ENCODE peak calls at places on chromosomes 12 and 14, in seven cellular contexts. A is pancreas, K is adrenal gland, B is upper lobe of right lung, U is heart right ventricle, X is GM23248, W is thoracic aorta. E is an unnamed sample.

GRCh38 chr14:54086780-54087179 is 130.2 kb upstream of the BMP4 start:
- DNase-seq in A (no peak), K (no peak), B (no peak), U (no peak), X (no peak), W (no peak), E (no peak)

GRCh38 chr12:22103418-22103817 is 57.4 kb downstream of the CMAS start:
- DNase-seq in A (no peak), K (no peak), B (no peak), U (no peak), X (no peak), W (no peak), E (no peak)

GRCh38 chr14:81449114-81449513 is 49.0 kb upstream of the STON2 start:
- DNase-seq in A (no peak), K (no peak), B (no peak), U (no peak), X (no peak), W (no peak), E (no peak)

GRCh38 chr12:100741084-100741711 is 53.4 kb upstream of the ANO4 start:
- DNase-seq in A (no peak), K (no peak), B (no peak), U (no peak), X (peak; percentile 56), W (no peak), E (no peak)

GRCh38 chr12:68162374-68162773 is 2.8 kb upstream of the IFNG start:
- DNase-seq in A (no peak), K (no peak), B (no peak), U (no peak), X (no peak), W (no peak), E (no peak)

GRCh38 chr14:85426068-85426935 is 103.6 kb upstream of the FLRT2 start:
- DNase-seq in A (no peak), K (no peak), B (no peak), U (no peak), X (no peak), W (no peak), E (no peak)

GRCh38 chr14:93729993-93730392 is 58.3 kb downstream of the PRIMA1 start:
- DNase-seq in A (no peak), K (no peak), B (no peak), U (no peak), X (no peak), W (no peak), E (no peak)

GRCh38 chr12:62351326-62351725 is 91.1 kb downstream of the USP15 start:
- DNase-seq in A (no peak), K (no peak), B (no peak), U (no peak), X (no peak), W (no peak), E (no peak)

GRCh38 chr12:12883369-12884001 is 7.9 kb upstream of the GPRC5A start:
- DNase-seq in A (no peak), K (no peak), B (no peak), U (no peak), X (peak; percentile 35), W (no peak), E (no peak)

GRCh38 chr14:84792722-84793410 is 737.1 kb upstream of the FLRT2 start:
- DNase-seq in A (no peak), K (no peak), B (no peak), U (no peak), X (no peak), W (no peak), E (no peak)

GRCh38 chr14:65348137-65348536 is 64.4 kb upstream of the FUT8 start:
- DNase-seq in A (no peak), K (no peak), B (peak; percentile 68), U (no peak), X (no peak), W (no peak), E (no peak)

GRCh38 chr14:23532658-23533057 is 18.9 kb downstream of the ZFHX2 start:
- DNase-seq in A (no peak), K (no peak), B (no peak), U (no peak), X (no peak), W (no peak), E (no peak)

GRCh38 chr12:71124833-71125460 is 32.9 kb downstream of the TSPAN8 start:
- DNase-seq in A (no peak), K (no peak), B (no peak), U (no peak), X (no peak), W (no peak), E (no peak)

GRCh38 chr12:104138747-104139186 is 757 bp upstream of the NFYB start:
- DNase-seq in A (peak; percentile 32), K (no peak), B (no peak), U (no peak), X (peak; percentile 41), W (no peak), E (peak; percentile 3)

GRCh38 chr12:28191018-28191595 is 851 bp downstream of the CCDC91 start:
- DNase-seq in A (no peak), K (no peak), B (no peak), U (peak; percentile 9), X (peak; percentile 86), W (peak; percentile 25), E (peak; percentile 60)

GRCh38 chr12:104285740-104286537 is 17.6 kb upstream of the EID3 start:
- DNase-seq in A (no peak), K (no peak), B (peak; percentile 72), U (no peak), X (no peak), W (no peak), E (no peak)

GRCh38 chr14:20476795-20477194 is 7.6 kb downstream of the PNP start:
- DNase-seq in A (no peak), K (no peak), B (no peak), U (no peak), X (no peak), W (no peak), E (no peak)

GRCh38 chr12:16329594-16329993 is 17.9 kb upstream of the MGST1 start:
- DNase-seq in A (no peak), K (no peak), B (no peak), U (no peak), X (no peak), W (no peak), E (no peak)

GRCh38 chr12:109998241-109998903 is 858 bp upstream of the ANKRD13A start:
- DNase-seq in A (no peak), K (no peak), B (no peak), U (no peak), X (peak; percentile 54), W (no peak), E (no peak)
- H3K27ac ChIP-seq in A (peak overlapping the region; percentile 92), K (no peak overlapping the region), B (peak overlapping the region; percentile 95), U (peak overlapping the region; percentile 89), X (peak overlapping the region; percentile 79), W (peak overlapping the region; percentile 83), E (peak overlapping the region; percentile 21)

GRCh38 chr14:90274808-90275454 is 18.6 kb downstream of the PSMC1 start:
- DNase-seq in A (no peak), K (peak; percentile 41), B (no peak), U (no peak), X (peak; percentile 68), W (no peak), E (no peak)
- H3K36me3 ChIP-seq in A (no peaks in the 10 kb centered on the region), K (peaks cover 64% of the 10 kb centered on the region), B (peaks cover 67% of the 10 kb centered on the region), U (peaks cover 28% of the 10 kb centered on the region), X (peaks cover 17% of the 10 kb centered on the region), W (peaks cover 34% of the 10 kb centered on the region), E (peaks cover 6% of the 10 kb centered on the region)

GRCh38 chr14:67425603-67426002 is 13.6 kb upstream of the PLEK2 start:
- DNase-seq in A (no peak), K (no peak), B (no peak), U (no peak), X (no peak), W (no peak), E (no peak)
- H3K4me1 ChIP-seq in A (no peaks in the 10 kb centered on the region), K (peaks cover 4% of the 10 kb centered on the region), B (no peaks in the 10 kb centered on the region), U (no peaks in the 10 kb centered on the region), X (peaks cover 7% of the 10 kb centered on the region), W (no peaks in the 10 kb centered on the region), E (no peaks in the 10 kb centered on the region)

GRCh38 chr14:68940614-68941185 is 38.4 kb downstream of the ACTN1 start:
- DNase-seq in A (no peak), K (no peak), B (no peak), U (no peak), X (no peak), W (no peak), E (no peak)
- H3K27ac ChIP-seq in A (peak overlapping the region; percentile 58), K (no peak overlapping the region), B (peak overlapping the region; percentile 70), U (peak overlapping the region; percentile 94), X (peak overlapping the region; percentile 75), W (peak overlapping the region; percentile 94), E (no peak overlapping the region)